ENCODE peak calls at places on chromosomes 13 and 19, in six cellular contexts. M, B, G, F, R and X are unnamed samples.

GRCh38 chr13:112771139-112771876 is 81.5 kb downstream of the ATP11A start:
- DNase-seq in G (no peak), R (no peak), M (no peak), B (no peak), F (no peak), X (no peak)

GRCh38 chr13:94703721-94704314 is 8.5 kb downstream of the SOX21 start:
- DNase-seq in R (no peak), B (no peak), G (no peak), F (no peak), M (no peak), X (no peak)

GRCh38 chr19:16378291-16378889 is 53.8 kb downstream of the KLF2 start:
- DNase-seq in B (no peak), F (no peak), M (no peak), R (no peak), G (no peak), X (no peak)

GRCh38 chr19:4633140-4633967 is 6.0 kb upstream of the TNFAIP8L1 start:
- DNase-seq in M (peak), R (peak), F (peak), G (no peak), B (peak), X (peak)

GRCh38 chr19:40078377-40078776 is 12.4 kb downstream of the ZNF780A start:
- DNase-seq in G (no peak), M (no peak), B (no peak), F (no peak), R (no peak), X (no peak)

GRCh38 chr13:102039264-102039663 is 362.6 kb downstream of the FGF14 start:
- DNase-seq in R (no peak), F (no peak), G (no peak), M (no peak), B (no peak), X (no peak)

GRCh38 chr13:45257638-45258338 is 56.9 kb upstream of the KCTD4 start:
- DNase-seq in M (peak), B (no peak), F (peak), R (peak), G (no peak), X (no peak)

GRCh38 chr13:20181180-20181579 is 11.6 kb downstream of the GJB2 start:
- DNase-seq in B (no peak), R (no peak), G (no peak), F (no peak), M (no peak), X (no peak)

GRCh38 chr19:56104423-56104822 is 16.7 kb downstream of the ZNF787 start:
- DNase-seq in F (no peak), R (no peak), G (no peak), M (no peak), B (no peak), X (no peak)

GRCh38 chr13:99418663-99419140 is 82.6 kb upstream of the TM9SF2 start:
- DNase-seq in F (no peak), B (peak), M (no peak), G (no peak), R (no peak), X (no peak)

GRCh38 chr13:106098778-106099177 is 436.7 kb downstream of the EFNB2 start:
- DNase-seq in M (no peak), B (no peak), G (no peak), R (no peak), F (no peak), X (no peak)

GRCh38 chr13:79212064-79212619 is 193.9 kb downstream of the RBM26 start:
- DNase-seq in B (no peak), R (no peak), M (no peak), G (no peak), F (no peak), X (no peak)

GRCh38 chr13:106496072-106496997 is 39.1 kb downstream of the EFNB2 start:
- DNase-seq in R (no peak), F (no peak), G (no peak), B (no peak), M (no peak), X (no peak)

GRCh38 chr13:87925006-87925405 is 253.8 kb downstream of the SLITRK5 start:
- DNase-seq in B (no peak), R (no peak), M (no peak), G (no peak), F (no peak), X (no peak)

GRCh38 chr13:64704121-64704520 is 2526.0 kb downstream of the PCDH9 start:
- DNase-seq in G (no peak), F (no peak), R (no peak), B (no peak), M (no peak), X (no peak)

GRCh38 chr19:49585023-49585422 is 3.9 kb downstream of the PRRG2 start:
- DNase-seq in M (no peak), R (no peak), F (no peak), B (no peak), G (no peak), X (no peak)

GRCh38 chr13:20902438-20903163 is at the start of gene XPO4:
- DNase-seq in G (peak), B (peak), F (peak), M (peak), R (peak), X (no peak)

GRCh38 chr19:46813570-46814358 is 25.4 kb upstream of the SLC1A5 start:
- DNase-seq in R (peak), G (no peak), B (peak), M (peak), F (peak), X (no peak)

GRCh38 chr13:25068810-25069209 is 27.1 kb upstream of the PABPC3 start:
- DNase-seq in R (no peak), B (no peak), G (no peak), M (no peak), F (no peak), X (no peak)

GRCh38 chr13:93559718-93560117 is 333.1 kb downstream of the GPC6 start:
- DNase-seq in M (peak), B (no peak), G (no peak), R (peak), F (peak), X (peak)

GRCh38 chr13:75432811-75433244 is 49.1 kb downstream of the TBC1D4 start:
- DNase-seq in F (no peak), M (no peak), G (no peak), R (no peak), B (no peak), X (no peak)

GRCh38 chr13:101127741-101128353 is 288.5 kb downstream of the NALCN start:
- DNase-seq in M (peak), F (peak), G (no peak), R (peak), B (no peak), X (peak)

GRCh38 chr19:16897572-16898056 is 8.8 kb downstream of the F2RL3 start:
- DNase-seq in M (no peak), R (peak), B (no peak), F (no peak), G (no peak), X (no peak)

GRCh38 chr19:3556978-3557460 is 367 bp downstream of the MFSD12 start:
- DNase-seq in B (peak), M (peak), G (no peak), F (peak), R (peak), X (no peak)

GRCh38 chr13:110387451-110388140 is 80.5 kb downstream of the COL4A2 start:
- DNase-seq in M (peak), R (no peak), G (no peak), F (no peak), B (no peak), X (no peak)

GRCh38 chr19:36013280-36014028 is 559 bp downstream of the ALKBH6 start:
- DNase-seq in G (no peak), B (no peak), F (no peak), M (no peak), R (no peak), X (no peak)

GRCh38 chr19:41341669-41342490 is 11.8 kb downstream of the TGFB1 start:
- DNase-seq in B (peak), M (no peak), R (no peak), F (no peak), G (no peak), X (no peak)

GRCh38 chr19:5707576-5708575 is 12.1 kb downstream of the LONP1 start:
- DNase-seq in R (no peak), F (no peak), G (no peak), M (no peak), B (no peak), X (no peak)

GRCh38 chr13:59635591-59635990 is 528.1 kb downstream of the DIAPH3 start:
- DNase-seq in G (no peak), B (no peak), R (no peak), F (no peak), M (no peak), X (no peak)

GRCh38 chr13:94344126-94344863 is 135.2 kb downstream of the DCT start:
- DNase-seq in R (peak), B (no peak), F (peak), G (no peak), M (peak), X (no peak)

GRCh38 chr13:100473087-100473486 is 115.5 kb downstream of the GGACT start:
- DNase-seq in G (no peak), R (no peak), B (no peak), M (no peak), F (no peak), X (no peak)

GRCh38 chr19:47049307-47049700 is 880 bp upstream of the TMEM160 start:
- DNase-seq in B (no peak), M (peak), G (no peak), R (peak), F (peak), X (peak)

GRCh38 chr13:27450921-27451461 is 627 bp upstream of the MTIF3 start:
- DNase-seq in F (peak), M (peak), B (peak), R (peak), G (peak), X (no peak)

GRCh38 chr13:47135800-47136658 is 239.2 kb upstream of the HTR2A start:
- DNase-seq in R (no peak), G (no peak), B (no peak), M (no peak), F (no peak), X (no peak)

GRCh38 chr13:100983111-100983510 is 308.5 kb upstream of the TMTC4 start:
- DNase-seq in B (no peak), F (no peak), M (no peak), R (peak), G (no peak), X (no peak)

GRCh38 chr19:52689804-52690394 is 44.9 kb downstream of the ZNF611 start:
- DNase-seq in B (peak), M (no peak), G (no peak), F (no peak), R (no peak), X (no peak)

GRCh38 chr19:12494260-12494860 is 9.7 kb upstream of the ZNF709 start:
- DNase-seq in R (no peak), F (no peak), G (no peak), B (no peak), M (no peak), X (no peak)

GRCh38 chr19:12496480-12496879 is 11.9 kb upstream of the ZNF709 start:
- DNase-seq in R (no peak), M (no peak), B (no peak), F (no peak), G (no peak), X (no peak)

GRCh38 chr19:12497032-12497431 is 12.4 kb upstream of the ZNF709 start:
- DNase-seq in R (no peak), M (no peak), F (no peak), G (no peak), B (no peak), X (no peak)

GRCh38 chr19:12495002-12495802 is 10.6 kb upstream of the ZNF709 start:
- DNase-seq in F (peak), B (peak), M (peak), R (peak), G (peak), X (peak)
- TF ChIP-seq CTCF in F (peak), B (peak), M (peak), R (no peak), G (peak), X (peak)

DNA sequence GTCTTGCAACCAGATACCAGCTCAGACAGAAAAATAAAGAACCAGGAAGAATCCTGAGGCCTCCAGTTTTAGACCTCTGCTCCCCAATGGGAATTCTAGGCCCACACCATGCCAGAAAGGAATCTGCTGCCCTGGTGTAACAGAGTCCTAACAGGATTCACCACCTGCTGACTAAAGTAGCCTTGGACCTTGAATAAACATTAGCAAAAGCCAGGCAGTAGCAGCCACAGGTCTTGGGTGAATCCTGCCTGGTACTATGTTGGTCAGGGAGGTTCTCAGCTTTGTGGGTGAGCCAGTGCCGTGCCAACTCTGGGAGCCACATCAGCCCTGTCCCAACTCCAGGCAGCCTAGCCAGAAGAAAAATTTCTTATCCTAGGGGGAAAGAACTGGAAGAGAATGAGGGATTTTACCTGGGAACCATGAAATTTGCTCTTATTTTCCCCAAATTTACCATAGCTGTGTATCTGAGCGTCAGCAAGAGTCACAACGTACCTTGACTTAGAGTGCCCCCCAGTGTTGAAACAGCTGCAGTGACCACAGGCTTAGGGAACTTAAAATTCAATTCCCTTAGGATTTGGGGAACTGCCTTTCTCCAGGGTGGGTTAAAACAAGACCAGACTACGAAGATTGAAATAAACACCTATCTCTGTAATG is 1895.6 kb upstream of the PRR20A start:
- DNase-seq in F (no peak), G (no peak), R (no peak), B (no peak), M (no peak), X (no peak)
- TF ChIP-seq CTCF in F (peak), G (no peak), R (peak), B (no peak), M (no peak), X (no peak)

DNA sequence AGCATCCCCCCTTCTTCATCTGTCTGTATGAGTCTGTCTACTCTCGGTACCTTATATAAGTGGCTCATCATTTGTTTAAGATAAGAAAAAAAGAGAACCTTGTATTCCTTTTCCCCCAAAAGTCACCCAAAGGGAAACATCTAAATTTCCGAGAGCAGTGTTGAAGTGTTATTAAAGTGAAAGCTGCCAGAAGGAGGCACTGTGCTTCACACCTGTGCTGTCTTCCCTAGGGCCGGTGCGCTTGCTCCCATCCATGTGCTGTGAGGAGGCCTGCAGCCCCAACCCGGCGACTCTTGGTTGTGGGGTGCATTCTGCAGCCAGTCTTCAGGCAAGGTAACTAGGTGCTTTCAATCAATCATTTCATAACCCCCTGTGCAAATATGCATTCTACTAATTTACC is 97.5 kb downstream of the TNFRSF19 start:
- DNase-seq in F (no peak), M (no peak), R (no peak), B (no peak), G (no peak), X (no peak)
- TF ChIP-seq CTCF in F (peak), M (no peak), R (no peak), B (no peak), G (no peak), X (no peak)

GRCh38 chr19:38849147-38849745 is 540 bp downstream of the HNRNPL start:
- DNase-seq in G (peak), R (peak), F (peak), M (peak), B (peak), X (peak)

GRCh38 chr19:38850976-38851621 is 1.3 kb upstream of the HNRNPL start:
- DNase-seq in M (no peak), F (no peak), R (no peak), B (peak), G (no peak), X (no peak)

GRCh38 chr19:38849746-38850230 is at the start of gene HNRNPL:
- DNase-seq in B (peak), G (no peak), F (no peak), M (no peak), R (no peak), X (no peak)

GRCh38 chr19:38851622-38852230 is 1.9 kb upstream of the HNRNPL start:
- DNase-seq in M (peak), R (peak), F (peak), G (no peak), B (peak), X (peak)

DNA sequence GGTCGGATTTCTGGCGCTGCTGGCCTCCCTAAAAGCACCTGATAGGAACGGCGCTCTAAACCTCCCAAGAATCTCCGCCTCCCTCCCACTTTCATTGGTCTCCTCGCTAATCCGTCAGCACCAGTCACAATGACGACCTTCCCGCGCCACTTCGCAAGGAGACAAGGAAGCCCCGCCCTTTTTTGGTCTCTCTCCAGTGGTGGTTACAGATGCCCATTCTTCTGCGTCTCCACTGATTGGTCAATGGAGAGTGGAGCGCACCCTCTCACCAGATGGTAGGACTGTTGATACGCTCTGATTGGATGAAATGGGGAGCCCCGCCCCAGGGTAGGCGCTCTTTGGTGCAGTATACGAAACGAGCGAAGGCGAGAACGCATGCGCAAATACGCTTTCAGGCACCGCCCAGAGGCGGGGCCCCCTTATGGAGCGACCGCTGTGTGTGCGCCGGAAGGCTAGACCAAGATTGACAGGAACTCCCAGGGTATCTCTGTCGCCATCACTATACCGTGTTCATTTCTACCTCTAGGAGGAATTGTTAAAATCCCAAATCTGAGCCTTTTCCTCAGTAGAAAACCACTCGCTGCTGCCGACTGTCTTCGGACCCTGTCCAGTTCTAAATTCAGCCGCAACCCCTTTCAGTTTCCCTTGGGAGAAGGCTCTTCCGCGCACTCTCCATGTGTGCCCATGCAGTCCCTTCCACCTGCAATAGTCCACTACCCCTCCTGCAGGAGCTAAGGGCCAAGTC is 617 bp upstream of the HNRNPL start:
- DNase-seq in M (peak), B (peak), G (peak), R (peak), F (peak), X (peak)
- TF ChIP-seq CTCF in M (peak), B (peak), G (peak), R (no peak), F (peak), X (no peak)

DNA sequence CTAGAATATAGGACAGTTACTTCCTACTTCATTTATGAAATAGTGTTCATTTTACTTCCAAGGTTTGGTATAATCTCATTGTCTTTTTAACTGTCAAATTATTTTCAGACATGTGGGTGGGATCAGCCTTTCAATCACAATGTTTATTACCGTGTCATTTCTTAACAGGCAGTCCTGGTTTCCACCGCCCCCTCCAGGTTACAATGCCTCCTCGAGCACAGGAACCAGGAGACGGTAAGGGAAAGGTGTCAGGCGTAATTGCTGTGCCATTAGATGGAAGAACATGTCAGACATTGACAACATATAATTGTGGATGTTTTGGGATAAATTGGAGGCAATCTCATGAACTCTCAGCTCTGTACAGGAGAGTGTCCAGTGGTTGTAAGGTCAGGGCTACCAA is 36.5 kb downstream of the SCEL start:
- DNase-seq in G (no peak), F (no peak), B (no peak), R (no peak), M (no peak), X (no peak)
- TF ChIP-seq CTCF in G (no peak), F (no peak), B (no peak), R (no peak), M (no peak), X (no peak)